ENCODE peak calls at places on chromosomes 2 and 18, in nine cellular contexts. C, H, S, T, B, U, K, D and E are unnamed samples.

GRCh38 chr2:210842896-210843295 is 286.5 kb downstream of the CPS1 start:
- DNase-seq in C (no peak), H (no peak), S (no peak), T (no peak), B (no peak), U (no peak), K (no peak), D (no peak), E (no peak)

GRCh38 chr2:67567866-67568265 is 170.7 kb downstream of the ETAA1 start:
- DNase-seq in C (no peak), H (no peak), S (no peak), T (no peak), B (no peak), U (no peak), K (no peak), D (peak; percentile 73), E (no peak)

GRCh38 chr2:16684676-16685339 is 19.2 kb upstream of the CYRIA start:
- DNase-seq in C (no peak), H (no peak), S (no peak), T (no peak), B (no peak), U (no peak), K (no peak), D (no peak), E (no peak)

GRCh38 chr2:46549159-46549902 is 70.0 kb downstream of the TMEM247 start:
- DNase-seq in C (no peak), H (no peak), S (no peak), T (peak; percentile 65), B (no peak), U (no peak), K (no peak), D (no peak), E (no peak)

GRCh38 chr2:76850969-76851368 is 671.2 kb downstream of the LRRTM4 start:
- DNase-seq in C (no peak), H (no peak), S (no peak), T (no peak), B (no peak), U (no peak), K (no peak), D (no peak), E (no peak)

GRCh38 chr2:69482471-69482870 is 45.2 kb upstream of the NFU1 start:
- DNase-seq in C (no peak), H (no peak), S (no peak), T (no peak), B (no peak), U (no peak), K (no peak), D (no peak), E (no peak)

GRCh38 chr2:197152451-197153228 is 157.9 kb downstream of the ANKRD44 start:
- DNase-seq in C (no peak), H (peak; percentile 34), S (no peak), T (no peak), B (peak; percentile 2), U (peak; percentile 69), K (peak; percentile 53), D (peak; percentile 51), E (peak; percentile 44)

GRCh38 chr2:218745160-218745558 is 34.5 kb downstream of the TTLL4 start:
- DNase-seq in C (no peak), H (no peak), S (no peak), T (no peak), B (no peak), U (no peak), K (peak; percentile 17), D (no peak), E (no peak)

GRCh38 chr2:119645173-119645846 is 33.7 kb upstream of the TMEM177 start:
- DNase-seq in C (no peak), H (no peak), S (no peak), T (no peak), B (no peak), U (peak; percentile 17), K (no peak), D (peak; percentile 88), E (no peak)

GRCh38 chr2:10716581-10716980 is 4.8 kb upstream of the ATP6V1C2 start:
- DNase-seq in C (no peak), H (no peak), S (no peak), T (no peak), B (no peak), U (no peak), K (no peak), D (no peak), E (no peak)

GRCh38 chr2:15708865-15709820 is 117.5 kb downstream of the DDX1 start:
- DNase-seq in C (no peak), H (no peak), S (no peak), T (no peak), B (no peak), U (no peak), K (no peak), D (no peak), E (no peak)

GRCh38 chr2:235510305-235510704 is 16.5 kb downstream of the AGAP1 start:
- DNase-seq in C (no peak), H (no peak), S (no peak), T (no peak), B (no peak), U (no peak), K (no peak), D (no peak), E (no peak)

GRCh38 chr2:101692766-101693165 is 4.7 kb upstream of the MAP4K4 start:
- DNase-seq in C (no peak), H (no peak), S (no peak), T (no peak), B (no peak), U (no peak), K (no peak), D (peak; percentile 46), E (no peak)

GRCh38 chr2:142140434-142140845 is 9.6 kb upstream of the LRP1B start:
- DNase-seq in C (peak; percentile 52), H (no peak), S (no peak), T (no peak), B (peak; percentile 51), U (peak; percentile 35), K (no peak), D (peak; percentile 40), E (no peak)

GRCh38 chr2:21067125-21067524 is 23.3 kb upstream of the APOB start:
- DNase-seq in C (no peak), H (no peak), S (no peak), T (no peak), B (no peak), U (no peak), K (no peak), D (no peak), E (no peak)

GRCh38 chr2:219998099-219998498 is 370.7 kb downstream of the SLC4A3 start:
- DNase-seq in C (no peak), H (no peak), S (no peak), T (no peak), B (no peak), U (no peak), K (no peak), D (no peak), E (no peak)

GRCh38 chr2:181275643-181276070 is 181.5 kb upstream of the ITGA4 start:
- DNase-seq in C (no peak), H (peak; percentile 20), S (no peak), T (no peak), B (no peak), U (no peak), K (no peak), D (no peak), E (peak; percentile 17)

GRCh38 chr2:128305555-128306080 is 13.1 kb downstream of the HS6ST1 start:
- DNase-seq in C (no peak), H (no peak), S (no peak), T (no peak), B (no peak), U (no peak), K (peak; percentile 44), D (no peak), E (peak; percentile 34)

GRCh38 chr2:110106642-110107041 is 9.0 kb downstream of the MALL start:
- DNase-seq in C (no peak), H (no peak), S (no peak), T (no peak), B (no peak), U (peak; percentile 46), K (no peak), D (peak; percentile 85), E (no peak)

GRCh38 chr2:20624884-20625485 is 25.9 kb downstream of the HS1BP3 start:
- DNase-seq in C (no peak), H (no peak), S (no peak), T (peak; percentile 70), B (no peak), U (no peak), K (no peak), D (no peak), E (no peak)

GRCh38 chr2:48287971-48288370 is 242.0 kb upstream of the STON1 start:
- DNase-seq in C (no peak), H (no peak), S (no peak), T (no peak), B (no peak), U (no peak), K (no peak), D (no peak), E (no peak)

GRCh38 chr2:138333677-138334076 is 167.9 kb upstream of the SPOPL start:
- DNase-seq in C (no peak), H (no peak), S (no peak), T (no peak), B (no peak), U (no peak), K (no peak), D (no peak), E (no peak)

GRCh38 chr18:50614838-50615237 is 55.0 kb downstream of the MAPK4 start:
- DNase-seq in C (no peak), H (no peak), S (no peak), T (no peak), B (no peak), U (no peak), K (no peak), D (peak; percentile 4), E (no peak)

GRCh38 chr2:64493788-64494187 is 30.3 kb upstream of the AFTPH start:
- DNase-seq in C (no peak), H (no peak), S (no peak), T (no peak), B (no peak), U (no peak), K (no peak), D (no peak), E (no peak)

GRCh38 chr18:8602040-8602439 is 7.2 kb upstream of the RAB12 start:
- DNase-seq in C (no peak), H (no peak), S (no peak), T (no peak), B (no peak), U (no peak), K (no peak), D (no peak), E (no peak)

GRCh38 chr2:162197095-162197825 is 45.2 kb upstream of the GCG start:
- DNase-seq in C (no peak), H (no peak), S (no peak), T (no peak), B (no peak), U (peak; percentile 83), K (no peak), D (peak; percentile 65), E (no peak)

GRCh38 chr2:223819891-223820290 is 17.5 kb downstream of the AP1S3 start:
- DNase-seq in C (no peak), H (no peak), S (no peak), T (no peak), B (no peak), U (no peak), K (no peak), D (no peak), E (no peak)

GRCh38 chr2:3498783-3499394 is 20.4 kb downstream of the ADI1 start:
- DNase-seq in C (no peak), H (no peak), S (no peak), T (no peak), B (no peak), U (no peak), K (no peak), D (no peak), E (no peak)

GRCh38 chr18:21593540-21594257 is 6.8 kb downstream of the ESCO1 start:
- DNase-seq in C (no peak), H (no peak), S (no peak), T (no peak), B (peak; percentile 20), U (no peak), K (no peak), D (no peak), E (no peak)

GRCh38 chr18:45218436-45218835 is 396.8 kb upstream of the SLC14A2 start:
- DNase-seq in C (no peak), H (no peak), S (no peak), T (no peak), B (no peak), U (no peak), K (no peak), D (no peak), E (no peak)

GRCh38 chr2:42794271-42795046 is 2.1 kb upstream of the HAAO start:
- DNase-seq in C (no peak), H (no peak), S (no peak), T (no peak), B (no peak), U (no peak), K (no peak), D (no peak), E (no peak)